ENCODE peak calls at places on chromosomes 7 and 10, in four cellular contexts. One of them, this sample, is unnamed.

GRCh38 chr7:80584778-80585177 is 53.7 kb upstream of the CD36 start:
- DNase-seq in GM12878: no peak
- DNase-seq in HepG2: peak
- DNase-seq in K562: no peak
- DNase-seq in this sample: peak

GRCh38 chr10:22505923-22506685 is 160.8 kb downstream of the SPAG6 start:
- DNase-seq in GM12878: no peak
- DNase-seq in HepG2: no peak
- DNase-seq in K562: no peak
- DNase-seq in this sample: no peak

GRCh38 chr7:23418046-23418445 is 52.2 kb downstream of the IGF2BP3 start:
- DNase-seq in GM12878: no peak
- DNase-seq in HepG2: no peak
- DNase-seq in K562: no peak
- DNase-seq in this sample: no peak

GRCh38 chr7:137328389-137329120 is 15.0 kb downstream of the PTN start:
- DNase-seq in GM12878: no peak
- DNase-seq in HepG2: no peak
- DNase-seq in K562: no peak
- DNase-seq in this sample: no peak

GRCh38 chr10:92697663-92698511 is 8.1 kb downstream of the HHEX start:
- DNase-seq in GM12878: no peak
- DNase-seq in HepG2: peak
- DNase-seq in K562: no peak
- DNase-seq in this sample: peak

GRCh38 chr7:130853503-130854279 is 119.7 kb upstream of the KLF14 start:
- DNase-seq in GM12878: no peak
- DNase-seq in HepG2: peak
- DNase-seq in K562: no peak
- DNase-seq in this sample: peak

GRCh38 chr7:30224511-30225031 is 59.8 kb upstream of the ZNRF2 start:
- DNase-seq in GM12878: peak
- DNase-seq in HepG2: no peak
- DNase-seq in K562: no peak
- DNase-seq in this sample: no peak

GRCh38 chr7:24366901-24367300 is 82.9 kb downstream of the NPY start:
- DNase-seq in GM12878: no peak
- DNase-seq in HepG2: no peak
- DNase-seq in K562: no peak
- DNase-seq in this sample: no peak

GRCh38 chr10:42553064-42553407 is 85.3 kb downstream of the ZNF33B start:
- DNase-seq in GM12878: no peak
- DNase-seq in HepG2: no peak
- DNase-seq in K562: peak
- DNase-seq in this sample: no peak

GRCh38 chr10:34102917-34103506 is 712.1 kb downstream of the PARD3 start:
- DNase-seq in GM12878: no peak
- DNase-seq in HepG2: no peak
- DNase-seq in K562: no peak
- DNase-seq in this sample: no peak

GRCh38 chr10:101007915-101008822 is 8.6 kb downstream of the LZTS2 start:
- DNase-seq in GM12878: no peak
- DNase-seq in HepG2: no peak
- DNase-seq in K562: no peak
- DNase-seq in this sample: no peak

GRCh38 chr7:7421850-7422249 is 113.8 kb downstream of the COL28A1 start:
- DNase-seq in GM12878: no peak
- DNase-seq in HepG2: no peak
- DNase-seq in K562: no peak
- DNase-seq in this sample: no peak

GRCh38 chr7:157409149-157409752 is 72.4 kb downstream of the DNAJB6 start:
- DNase-seq in GM12878: no peak
- DNase-seq in HepG2: no peak
- DNase-seq in K562: no peak
- DNase-seq in this sample: no peak

GRCh38 chr10:92969151-92969550 is 91.4 kb upstream of the CYP26C1 start:
- DNase-seq in GM12878: no peak
- DNase-seq in HepG2: no peak
- DNase-seq in K562: no peak
- DNase-seq in this sample: no peak

GRCh38 chr7:148944935-148945934 is 61.1 kb upstream of the EZH2 start:
- DNase-seq in GM12878: no peak
- DNase-seq in HepG2: no peak
- DNase-seq in K562: no peak
- DNase-seq in this sample: peak

GRCh38 chr10:31083765-31084184 is 52.1 kb upstream of the ZNF438 start:
- DNase-seq in GM12878: peak
- DNase-seq in HepG2: peak
- DNase-seq in K562: peak
- DNase-seq in this sample: peak

GRCh38 chr10:10872035-10872673 is 145.5 kb upstream of the CELF2 start:
- DNase-seq in GM12878: no peak
- DNase-seq in HepG2: no peak
- DNase-seq in K562: no peak
- DNase-seq in this sample: no peak

GRCh38 chr10:93995598-93996271 is 2.0 kb downstream of the PLCE1 start:
- DNase-seq in GM12878: no peak
- DNase-seq in HepG2: no peak
- DNase-seq in K562: no peak
- DNase-seq in this sample: no peak

GRCh38 chr10:114350751-114351150 is 53.6 kb downstream of the AFAP1L2 start:
- DNase-seq in GM12878: no peak
- DNase-seq in HepG2: no peak
- DNase-seq in K562: no peak
- DNase-seq in this sample: no peak

GRCh38 chr7:24911213-24911603 is 68.8 kb downstream of the OSBPL3 start:
- DNase-seq in GM12878: peak
- DNase-seq in HepG2: no peak
- DNase-seq in K562: no peak
- DNase-seq in this sample: no peak

GRCh38 chr10:89357955-89358354 is 19.9 kb upstream of the IFIT1B start:
- DNase-seq in GM12878: no peak
- DNase-seq in HepG2: no peak
- DNase-seq in K562: no peak
- DNase-seq in this sample: no peak

GRCh38 chr7:28083998-28084985 is 96.3 kb downstream of the JAZF1 start:
- DNase-seq in GM12878: no peak
- DNase-seq in HepG2: no peak
- DNase-seq in K562: no peak
- DNase-seq in this sample: no peak

GRCh38 chr7:17155529-17155928 is 142.9 kb upstream of the AHR start:
- DNase-seq in GM12878: no peak
- DNase-seq in HepG2: no peak
- DNase-seq in K562: no peak
- DNase-seq in this sample: no peak

GRCh38 chr10:35384265-35384868 is 48.1 kb downstream of the CCNY start:
- DNase-seq in GM12878: no peak
- DNase-seq in HepG2: no peak
- DNase-seq in K562: no peak
- DNase-seq in this sample: no peak

GRCh38 chr10:112767156-112767555 is 182.9 kb upstream of the TCF7L2 start:
- DNase-seq in GM12878: no peak
- DNase-seq in HepG2: no peak
- DNase-seq in K562: no peak
- DNase-seq in this sample: no peak

GRCh38 chr10:59880976-59881510 is 25.3 kb downstream of the CCDC6 start:
- DNase-seq in GM12878: peak
- DNase-seq in HepG2: no peak
- DNase-seq in K562: peak
- DNase-seq in this sample: no peak

DNA sequence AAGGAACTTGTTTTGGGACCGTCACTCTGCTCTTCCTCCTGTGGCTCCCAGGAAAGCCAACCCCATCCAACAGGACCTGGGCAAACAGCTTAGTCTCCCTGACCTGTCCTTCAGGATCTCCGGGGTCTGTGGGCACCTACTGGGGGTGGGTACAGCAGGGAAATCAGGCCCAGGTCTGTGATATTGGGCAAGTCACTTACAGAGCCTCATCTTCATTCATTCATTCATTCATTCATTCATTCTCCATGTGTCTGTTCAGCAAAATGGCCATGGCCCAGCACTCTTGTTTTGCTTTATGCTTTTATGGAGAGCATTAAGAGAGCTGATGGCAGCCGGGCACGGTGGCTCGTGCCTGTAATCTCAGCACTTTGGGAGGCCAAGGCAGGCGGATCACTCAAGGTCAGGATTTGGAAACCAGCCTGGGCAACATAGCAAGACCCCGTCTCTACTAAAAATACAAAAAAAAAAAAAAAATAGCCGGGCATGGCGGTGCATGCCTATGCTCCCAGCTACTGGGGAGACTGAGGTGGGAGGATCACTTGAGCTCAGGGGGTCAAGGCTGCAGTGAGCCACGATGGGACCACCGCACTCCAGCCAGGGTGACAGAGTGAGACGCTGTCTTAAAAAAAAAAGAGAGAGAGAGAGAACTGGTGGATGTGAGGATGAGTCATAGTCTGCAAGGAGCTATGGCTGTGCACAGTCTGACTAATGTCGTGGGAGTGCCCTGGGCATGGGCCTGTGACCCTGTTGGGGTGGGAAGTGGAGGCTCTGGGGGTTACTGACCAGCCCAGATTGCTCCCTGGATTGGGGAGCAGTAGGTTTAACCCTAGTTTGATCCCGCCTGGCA is 54.3 kb downstream of the CLIP2 start:
- DNase-seq in GM12878: no peak
- DNase-seq in HepG2: no peak
- DNase-seq in K562: peak
- DNase-seq in this sample: peak
- TF ChIP-seq CHD4 in GM12878: no peak
- TF ChIP-seq CHD4 in HepG2: no peak
- TF ChIP-seq CHD4 in K562: no peak
- TF ChIP-seq CHD4 in this sample: no peak

DNA sequence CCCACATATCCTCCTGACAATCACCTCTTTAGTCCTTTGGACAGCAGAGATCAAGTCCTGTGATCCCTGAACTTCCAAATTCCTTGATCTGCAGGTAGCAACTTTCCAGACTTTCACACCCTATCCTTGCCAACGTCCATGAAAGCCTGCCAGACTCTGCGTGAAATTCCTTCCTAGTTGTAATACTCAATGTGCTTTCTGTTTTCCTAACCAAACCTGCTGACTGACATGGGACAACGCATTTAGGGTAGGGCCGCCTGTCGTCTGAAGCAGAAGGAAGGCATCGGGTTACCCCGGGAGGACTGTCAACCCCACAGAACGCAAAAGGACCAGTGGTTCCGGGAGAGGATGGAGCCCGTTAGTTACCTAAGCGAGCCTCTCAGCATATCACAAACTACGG is 23.9 kb downstream of the ITGA8 start:
- DNase-seq in GM12878: no peak
- DNase-seq in HepG2: no peak
- DNase-seq in K562: no peak
- DNase-seq in this sample: no peak
- TF ChIP-seq KDM1A in GM12878: no peak
- TF ChIP-seq KDM1A in HepG2: no peak
- TF ChIP-seq KDM1A in K562: no peak
- TF ChIP-seq KDM1A in this sample: no peak

GRCh38 chr10:132371641-132372081 is 25.3 kb upstream of the PWWP2B start:
- DNase-seq in GM12878: no peak
- DNase-seq in HepG2: no peak
- DNase-seq in K562: no peak
- DNase-seq in this sample: no peak
- TF ChIP-seq MAX in GM12878: no peak
- TF ChIP-seq MAX in HepG2: peak
- TF ChIP-seq MAX in K562: no peak
- TF ChIP-seq MAX in this sample: no peak

GRCh38 chr10:78337016-78337415 is 303.4 kb downstream of the RPS24 start:
- DNase-seq in GM12878: no peak
- DNase-seq in HepG2: no peak
- DNase-seq in K562: no peak
- DNase-seq in this sample: no peak

GRCh38 chr10:78335371-78335690 is 301.7 kb downstream of the RPS24 start:
- DNase-seq in GM12878: no peak
- DNase-seq in HepG2: no peak
- DNase-seq in K562: no peak
- DNase-seq in this sample: no peak

GRCh38 chr10:78337646-78338391 is 304.2 kb downstream of the RPS24 start:
- DNase-seq in GM12878: no peak
- DNase-seq in HepG2: no peak
- DNase-seq in K562: no peak
- DNase-seq in this sample: no peak

GRCh38 chr10:78336402-78336791 is 302.7 kb downstream of the RPS24 start:
- DNase-seq in GM12878: no peak
- DNase-seq in HepG2: no peak
- DNase-seq in K562: no peak
- DNase-seq in this sample: no peak

GRCh38 chr10:78335691-78336401 is 302.2 kb downstream of the RPS24 start:
- DNase-seq in GM12878: no peak
- DNase-seq in HepG2: no peak
- DNase-seq in K562: no peak
- DNase-seq in this sample: no peak
- TF ChIP-seq CHD4 in GM12878: no peak
- TF ChIP-seq CHD4 in HepG2: no peak
- TF ChIP-seq CHD4 in K562: no peak
- TF ChIP-seq CHD4 in this sample: no peak

GRCh38 chr7:158548726-158549125 is 38.9 kb downstream of the PTPRN2 start:
- DNase-seq in GM12878: no peak
- DNase-seq in HepG2: no peak
- DNase-seq in K562: no peak
- DNase-seq in this sample: no peak
- TF ChIP-seq KDM1A in GM12878: no peak
- TF ChIP-seq KDM1A in HepG2: no peak
- TF ChIP-seq KDM1A in K562: no peak
- TF ChIP-seq KDM1A in this sample: no peak

DNA sequence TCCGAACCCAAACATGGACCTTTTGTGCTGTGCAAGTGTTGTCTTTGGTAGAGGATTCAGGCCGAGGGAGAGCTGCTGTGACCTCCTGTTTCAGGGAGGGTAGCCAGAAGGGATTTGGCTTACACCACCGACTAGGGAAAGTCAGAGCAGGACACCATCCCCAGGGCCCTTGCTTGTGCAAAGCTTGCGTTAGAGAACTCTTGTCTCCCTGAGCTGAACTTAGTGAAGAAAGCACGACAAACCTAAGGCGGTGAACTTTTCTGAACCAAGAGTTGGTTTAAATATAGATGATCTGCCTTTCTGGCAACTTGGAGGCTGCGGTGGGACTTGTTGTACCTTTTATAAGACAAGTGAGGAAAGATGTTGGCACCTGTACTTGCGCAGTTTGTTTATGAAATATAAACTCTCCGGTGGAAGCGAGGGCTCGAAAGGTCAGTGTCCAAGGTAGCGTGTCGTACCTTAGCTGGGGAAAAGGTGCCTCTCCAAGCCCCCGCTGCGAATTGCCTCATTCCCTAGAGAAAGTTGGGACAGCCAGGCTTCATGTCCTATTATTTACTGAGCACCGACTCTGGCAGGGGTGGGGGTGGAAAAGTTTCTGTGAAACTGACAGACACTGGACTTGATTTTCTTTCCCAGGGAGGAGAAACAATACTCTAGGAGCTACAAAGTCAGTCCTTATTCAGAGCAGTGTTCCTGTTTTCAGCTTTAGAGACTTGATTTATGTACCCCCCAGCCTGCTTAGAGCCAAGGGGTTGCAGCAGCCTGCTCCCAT is 31.6 kb downstream of the WBP1L start:
- DNase-seq in GM12878: no peak
- DNase-seq in HepG2: peak
- DNase-seq in K562: no peak
- DNase-seq in this sample: no peak
- TF ChIP-seq MAX in GM12878: no peak
- TF ChIP-seq MAX in HepG2: no peak
- TF ChIP-seq MAX in K562: no peak
- TF ChIP-seq MAX in this sample: no peak